ENCODE peak calls at places on chromosomes 13 and 19, in seven cellular contexts. G, L, O, C, M, D and E are unnamed samples.

GRCh38 chr13:98519976-98520375 is 56.9 kb downstream of the STK24 start:
- DNase-seq in G (no peak), L (no peak), O (no peak), C (no peak), M (no peak), D (no peak), E (no peak)

GRCh38 chr13:22014469-22014868 is 343.6 kb downstream of the FGF9 start:
- DNase-seq in G (no peak), L (no peak), O (no peak), C (no peak), M (no peak), D (peak), E (no peak)

GRCh38 chr19:45798995-45799517 is 6.4 kb upstream of the DMWD start:
- DNase-seq in G (no peak), L (peak), O (peak), C (peak), M (peak), D (peak), E (peak)

GRCh38 chr19:41478875-41479756 is 36.2 kb downstream of the ERICH4 start:
- DNase-seq in G (no peak), L (no peak), O (no peak), C (no peak), M (no peak), D (no peak), E (no peak)

GRCh38 chr13:102651392-102651791 is 43.5 kb downstream of the METTL21C start:
- DNase-seq in G (no peak), L (no peak), O (no peak), C (no peak), M (no peak), D (peak), E (no peak)

GRCh38 chr19:48354332-48354992 is 9.3 kb downstream of the TMEM143 start:
- DNase-seq in G (no peak), L (no peak), O (no peak), C (no peak), M (no peak), D (peak), E (no peak)

GRCh38 chr13:37806666-37807065 is 62.9 kb downstream of the TRPC4 start:
- DNase-seq in G (no peak), L (no peak), O (no peak), C (no peak), M (no peak), D (no peak), E (no peak)

GRCh38 chr19:13031917-13032623 is 36.8 kb downstream of the NFIX start:
- DNase-seq in G (peak), L (no peak), O (peak), C (no peak), M (peak), D (peak), E (peak)

GRCh38 chr19:43776285-43776684 is 4.5 kb downstream of the KCNN4 start:
- DNase-seq in G (no peak), L (peak), O (no peak), C (peak), M (no peak), D (no peak), E (no peak)

GRCh38 chr13:99892189-99892588 is 79.4 kb downstream of the ZIC5 start:
- DNase-seq in G (no peak), L (no peak), O (no peak), C (no peak), M (peak), D (no peak), E (no peak)

GRCh38 chr13:44212633-44213387 is 160.8 kb upstream of the SERP2 start:
- DNase-seq in G (no peak), L (no peak), O (no peak), C (no peak), M (no peak), D (no peak), E (no peak)

GRCh38 chr19:39827216-39827615 is 6.7 kb downstream of the DYRK1B start:
- DNase-seq in G (no peak), L (no peak), O (no peak), C (no peak), M (no peak), D (no peak), E (no peak)

GRCh38 chr13:99442273-99442895 is 58.9 kb upstream of the TM9SF2 start:
- DNase-seq in G (no peak), L (no peak), O (no peak), C (no peak), M (peak), D (peak), E (no peak)

GRCh38 chr13:49238621-49239020 is 9.1 kb upstream of the CDADC1 start:
- DNase-seq in G (no peak), L (no peak), O (no peak), C (no peak), M (no peak), D (peak), E (no peak)

GRCh38 chr19:13610042-13610691 is 103.9 kb upstream of the CACNA1A start:
- DNase-seq in G (no peak), L (no peak), O (no peak), C (no peak), M (no peak), D (no peak), E (no peak)

GRCh38 chr13:32086791-32087441 is 55.3 kb downstream of the FRY start:
- DNase-seq in G (no peak), L (no peak), O (no peak), C (no peak), M (no peak), D (no peak), E (no peak)

GRCh38 chr13:110912651-110913051 is 2.2 kb downstream of the ANKRD10 start:
- DNase-seq in G (no peak), L (no peak), O (no peak), C (no peak), M (no peak), D (peak), E (no peak)

GRCh38 chr19:48999481-49000325 is 6.0 kb downstream of the RUVBL2 start:
- DNase-seq in G (no peak), L (peak), O (no peak), C (peak), M (no peak), D (peak), E (no peak)

GRCh38 chr19:1418494-1418775 is 11.0 kb downstream of the DAZAP1 start:
- DNase-seq in G (no peak), L (no peak), O (no peak), C (no peak), M (no peak), D (no peak), E (no peak)

GRCh38 chr19:50517704-50518075 is 4.0 kb upstream of the ASPDH start:
- DNase-seq in G (no peak), L (no peak), O (no peak), C (peak), M (no peak), D (no peak), E (no peak)

GRCh38 chr13:44128522-44128921 is 245.1 kb upstream of the SERP2 start:
- DNase-seq in G (no peak), L (no peak), O (no peak), C (no peak), M (no peak), D (no peak), E (peak)

GRCh38 chr13:84843368-84843767 is 955.9 kb downstream of the SLITRK6 start:
- DNase-seq in G (no peak), L (no peak), O (no peak), C (no peak), M (no peak), D (no peak), E (no peak)

GRCh38 chr19:15320118-15320517 is 12.2 kb downstream of the BRD4 start:
- DNase-seq in G (no peak), L (no peak), O (no peak), C (no peak), M (no peak), D (no peak), E (no peak)

GRCh38 chr19:30719189-30719990 is 347.2 kb downstream of the ZNF536 start:
- DNase-seq in G (no peak), L (no peak), O (peak), C (peak), M (no peak), D (peak), E (peak)

GRCh38 chr13:20388184-20388583 is 137.5 kb downstream of the CRYL1 start:
- DNase-seq in G (no peak), L (no peak), O (no peak), C (no peak), M (no peak), D (no peak), E (no peak)

GRCh38 chr19:13859361-13859880 is 17.5 kb upstream of the NANOS3 start:
- DNase-seq in G (no peak), L (no peak), O (no peak), C (no peak), M (no peak), D (peak), E (no peak)

GRCh38 chr13:78601124-78601885 is 2.0 kb downstream of the POU4F1 start:
- DNase-seq in G (no peak), L (no peak), O (no peak), C (peak), M (no peak), D (no peak), E (no peak)

GRCh38 chr13:43698743-43699142 is 88.0 kb downstream of the ENOX1 start:
- DNase-seq in G (no peak), L (no peak), O (no peak), C (no peak), M (peak), D (no peak), E (peak)

GRCh38 chr19:38990949-38991697 is 15.6 kb upstream of the FBXO17 start:
- DNase-seq in G (no peak), L (no peak), O (no peak), C (no peak), M (no peak), D (peak), E (no peak)

GRCh38 chr19:13849277-13849676 is 27.7 kb upstream of the NANOS3 start:
- DNase-seq in G (no peak), L (no peak), O (no peak), C (no peak), M (no peak), D (no peak), E (no peak)

GRCh38 chr19:6611441-6611852 is 20.5 kb upstream of the CD70 start:
- DNase-seq in G (no peak), L (no peak), O (no peak), C (no peak), M (no peak), D (no peak), E (no peak)

GRCh38 chr19:54576411-54576976 is 2.9 kb downstream of the LILRA2 start:
- DNase-seq in G (no peak), L (no peak), O (no peak), C (no peak), M (no peak), D (no peak), E (no peak)

GRCh38 chr19:43439183-43440063 is 24.7 kb downstream of the TEX101 start:
- DNase-seq in G (no peak), L (no peak), O (no peak), C (no peak), M (no peak), D (peak), E (no peak)